ENCODE peak calls at places on chromosomes 3 and 15, in seven cellular contexts. Y is upper lobe of left lung, M is right lobe of liver, B is adrenal gland, O is HCT116, P is left ventricle myocardium inferior, R is OCI-LY7. X is an unnamed sample. For H3K4me1, the result is how much of the 10 kb centered on the place peaks cover.

GRCh38 chr3:179495483-179495882 is 44.2 kb upstream of the GNB4 start:
- DNase-seq in Y (no peak), M (no peak), B (no peak), O (no peak), P (no peak), R (no peak), X (no peak)

GRCh38 chr3:17182158-17182557 is 297.4 kb downstream of the PLCL2 start:
- DNase-seq in Y (no peak), M (no peak), B (no peak), O (no peak), P (no peak), R (peak), X (no peak)

GRCh38 chr3:127590593-127591477 is at the start of gene TPRA1:
- DNase-seq in Y (peak), M (peak), B (peak), O (peak), P (peak), R (peak), X (peak)

GRCh38 chr3:141242035-141242721 is 10.6 kb downstream of the PXYLP1 start:
- DNase-seq in Y (no peak), M (no peak), B (peak), O (no peak), P (no peak), R (no peak), X (no peak)

GRCh38 chr3:119673875-119674274 is 3.3 kb downstream of the COX17 start:
- DNase-seq in Y (no peak), M (peak), B (no peak), O (no peak), P (no peak), R (no peak), X (no peak)

GRCh38 chr15:77659350-77660321 is 26.9 kb upstream of the LINGO1 start:
- DNase-seq in Y (peak), M (peak), B (peak), O (peak), P (peak), R (peak), X (peak)

GRCh38 chr15:59259137-59259943 is 52.7 kb downstream of the LDHAL6B start:
- DNase-seq in Y (no peak), M (no peak), B (no peak), O (no peak), P (no peak), R (no peak), X (no peak)

GRCh38 chr3:175655366-175655765 is 796.2 kb downstream of the NAALADL2 start:
- DNase-seq in Y (no peak), M (no peak), B (no peak), O (no peak), P (no peak), R (no peak), X (no peak)

GRCh38 chr3:195540031-195540430 is 3.1 kb downstream of the PPP1R2 start:
- DNase-seq in Y (no peak), M (no peak), B (no peak), O (no peak), P (no peak), R (peak), X (no peak)

GRCh38 chr15:32941823-32942222 is 224.0 kb downstream of the GREM1 start:
- DNase-seq in Y (no peak), M (no peak), B (no peak), O (no peak), P (no peak), R (no peak), X (no peak)

GRCh38 chr15:78340243-78341056 is at the start of gene CRABP1:
- DNase-seq in Y (no peak), M (no peak), B (no peak), O (no peak), P (no peak), R (no peak), X (no peak)

GRCh38 chr3:142984255-142984654 is 17.1 kb upstream of the U2SURP start:
- DNase-seq in Y (no peak), M (no peak), B (no peak), O (no peak), P (no peak), R (no peak), X (no peak)

GRCh38 chr3:142981108-142981507 is 17.6 kb upstream of the PAQR9 start:
- DNase-seq in Y (no peak), M (no peak), B (no peak), O (no peak), P (no peak), R (no peak), X (no peak)

GRCh38 chr3:142983318-142983717 is 18.1 kb upstream of the U2SURP start:
- DNase-seq in Y (no peak), M (no peak), B (no peak), O (no peak), P (no peak), R (no peak), X (no peak)

GRCh38 chr3:142977399-142977728 is 13.9 kb upstream of the PAQR9 start:
- DNase-seq in Y (no peak), M (no peak), B (no peak), O (no peak), P (no peak), R (no peak), X (no peak)

DNA sequence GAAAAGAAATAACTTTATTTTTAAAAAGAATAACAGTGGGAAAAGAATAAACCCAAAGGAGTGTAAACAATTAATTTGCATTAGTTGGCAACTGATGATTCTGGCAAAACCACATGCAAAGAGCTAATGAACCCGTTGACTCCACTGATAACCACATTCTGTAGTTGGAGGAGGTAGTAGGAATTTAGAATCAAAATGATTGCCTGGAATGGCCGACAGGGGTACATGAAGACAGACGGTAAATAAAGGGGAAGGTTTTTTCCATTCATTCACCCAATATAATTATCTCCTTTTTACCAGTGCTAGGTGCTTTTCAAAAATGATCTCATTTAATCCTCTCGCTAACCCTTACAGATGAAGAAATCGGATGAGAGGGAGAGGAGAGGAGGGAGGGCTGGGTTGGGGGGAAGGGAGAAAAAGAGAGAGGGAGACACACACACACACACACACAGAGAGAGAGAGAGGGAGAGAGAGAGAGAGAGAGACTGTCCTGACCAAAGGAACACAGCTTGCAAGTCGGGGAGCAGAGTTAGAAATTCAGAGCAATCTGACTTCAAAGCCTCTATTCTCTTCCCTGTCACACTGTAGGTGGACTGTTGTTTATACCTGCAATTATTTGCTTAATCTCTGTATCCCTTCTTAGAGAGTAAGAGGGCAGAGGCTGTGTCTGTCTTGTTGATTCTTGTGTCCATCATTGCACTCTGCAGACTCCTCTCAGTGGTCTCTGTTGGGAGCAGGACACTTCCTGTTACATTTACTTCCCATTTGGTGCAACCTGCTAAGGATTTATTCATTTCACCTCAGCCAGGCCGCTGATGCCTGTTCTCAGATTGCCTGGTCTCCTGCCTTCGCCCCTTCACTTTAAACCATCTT is 18.7 kb upstream of the PAQR9 start:
- DNase-seq in Y (no peak), M (no peak), B (no peak), O (no peak), P (no peak), R (no peak), X (no peak)
- H3K27ac ChIP-seq in Y (no peak), M (no peak), B (no peak), O (no peak), P (no peak), R (no peak), X (no peak)

DNA sequence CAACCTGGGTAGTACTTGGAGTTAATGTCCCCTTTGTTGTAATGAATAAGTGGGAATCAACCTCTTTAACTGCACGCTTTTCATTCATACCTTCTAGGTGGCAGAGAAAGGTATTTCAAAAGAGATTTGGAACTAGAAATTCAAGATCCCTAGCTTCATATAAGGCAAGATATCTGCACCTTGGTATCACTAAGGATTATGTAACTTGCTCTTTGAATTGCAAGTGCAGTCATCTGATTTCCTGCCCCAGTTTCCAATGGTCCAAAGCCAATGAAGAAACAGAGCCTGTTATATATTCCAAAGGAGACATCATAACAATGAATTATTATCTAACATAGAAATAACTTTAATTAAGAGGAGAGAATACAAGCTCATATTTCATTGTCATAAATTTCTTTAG is 54.8 kb upstream of the CMSS1 start:
- DNase-seq in Y (no peak), M (no peak), B (no peak), O (no peak), P (no peak), R (no peak), X (no peak)
- H3K4me1 ChIP-seq in Y (under half), M (under half), B (under half), O (under half), P (half or more), R (under half), X (under half)

DNA sequence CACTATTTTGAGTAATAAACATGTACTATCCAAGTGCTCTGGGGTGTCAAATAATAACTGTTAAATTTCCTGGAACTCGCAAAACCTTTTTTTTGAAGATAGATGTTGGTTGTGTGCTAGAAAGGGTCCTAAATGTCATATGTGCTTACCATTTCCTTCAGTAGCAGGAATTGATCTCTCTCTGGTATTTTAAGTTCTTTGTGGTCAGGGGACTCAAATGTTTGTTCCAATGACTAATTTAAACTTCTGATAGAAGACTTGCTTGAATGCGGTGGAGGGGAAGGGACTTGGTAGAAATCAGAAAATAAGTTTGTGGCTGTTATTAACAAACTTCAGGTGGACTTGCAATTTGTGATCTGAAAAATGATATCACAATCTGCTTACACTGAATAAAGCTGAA is 26.8 kb downstream of the ARIH2 start:
- DNase-seq in Y (no peak), M (no peak), B (no peak), O (no peak), P (no peak), R (no peak), X (no peak)
- H3K27ac ChIP-seq in Y (no peak), M (no peak), B (no peak), O (no peak), P (peak), R (no peak), X (no peak)

GRCh38 chr3:172221550-172221949 is 182.2 kb downstream of the FNDC3B start:
- DNase-seq in Y (no peak), M (no peak), B (no peak), O (no peak), P (no peak), R (no peak), X (no peak)
- H3K4me1 ChIP-seq in Y (under half), M (under half), B (under half), O (under half), P (half or more), R (under half), X (under half)

DNA sequence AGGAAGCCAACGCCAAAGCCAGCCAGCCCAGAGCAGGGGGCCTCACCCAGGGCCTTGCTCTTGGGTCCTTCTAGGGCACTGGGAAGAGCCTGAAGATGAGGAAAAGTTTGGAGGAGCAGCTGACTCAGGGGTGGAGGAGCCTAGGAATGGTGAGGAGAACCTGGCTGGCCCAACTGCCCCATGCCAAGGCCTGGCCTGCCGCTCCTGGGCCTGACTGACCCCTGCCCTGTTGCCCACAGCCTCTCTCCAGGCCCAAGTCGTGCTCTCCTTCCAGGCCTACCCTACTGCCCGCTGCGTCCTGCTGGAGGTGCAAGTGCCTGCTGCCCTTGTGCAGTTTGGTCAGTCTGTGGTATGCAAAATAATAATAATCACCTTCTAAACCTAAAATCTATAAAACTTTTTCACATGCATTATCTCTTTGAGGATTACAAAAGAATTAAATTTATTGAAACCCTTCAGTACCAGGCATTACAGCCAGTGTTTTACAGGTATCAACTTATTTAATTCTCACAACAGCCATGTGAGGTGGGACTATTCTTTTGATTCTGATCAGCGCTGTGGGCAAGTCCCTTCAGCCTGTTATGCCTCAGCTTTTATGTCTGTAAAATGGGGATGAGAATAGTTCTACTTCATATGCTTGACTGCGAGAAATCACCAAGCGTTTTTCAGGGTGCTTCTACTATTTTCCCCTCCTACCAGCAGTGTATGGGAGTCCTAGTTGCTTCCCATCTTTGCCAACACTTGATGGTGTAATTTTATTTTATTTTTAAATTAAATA is 1.6 kb downstream of the IL17RC start:
- DNase-seq in Y (no peak), M (no peak), B (no peak), O (no peak), P (no peak), R (no peak), X (no peak)
- H3K27ac ChIP-seq in Y (peak), M (no peak), B (no peak), O (no peak), P (no peak), R (no peak), X (no peak)

GRCh38 chr3:173103469-173103868 is 37.6 kb downstream of the SPATA16 start:
- DNase-seq in Y (no peak), M (no peak), B (no peak), O (no peak), P (no peak), R (no peak), X (no peak)
- H3K4me1 ChIP-seq in Y (under half), M (under half), B (under half), O (under half), P (under half), R (under half), X (under half)

DNA sequence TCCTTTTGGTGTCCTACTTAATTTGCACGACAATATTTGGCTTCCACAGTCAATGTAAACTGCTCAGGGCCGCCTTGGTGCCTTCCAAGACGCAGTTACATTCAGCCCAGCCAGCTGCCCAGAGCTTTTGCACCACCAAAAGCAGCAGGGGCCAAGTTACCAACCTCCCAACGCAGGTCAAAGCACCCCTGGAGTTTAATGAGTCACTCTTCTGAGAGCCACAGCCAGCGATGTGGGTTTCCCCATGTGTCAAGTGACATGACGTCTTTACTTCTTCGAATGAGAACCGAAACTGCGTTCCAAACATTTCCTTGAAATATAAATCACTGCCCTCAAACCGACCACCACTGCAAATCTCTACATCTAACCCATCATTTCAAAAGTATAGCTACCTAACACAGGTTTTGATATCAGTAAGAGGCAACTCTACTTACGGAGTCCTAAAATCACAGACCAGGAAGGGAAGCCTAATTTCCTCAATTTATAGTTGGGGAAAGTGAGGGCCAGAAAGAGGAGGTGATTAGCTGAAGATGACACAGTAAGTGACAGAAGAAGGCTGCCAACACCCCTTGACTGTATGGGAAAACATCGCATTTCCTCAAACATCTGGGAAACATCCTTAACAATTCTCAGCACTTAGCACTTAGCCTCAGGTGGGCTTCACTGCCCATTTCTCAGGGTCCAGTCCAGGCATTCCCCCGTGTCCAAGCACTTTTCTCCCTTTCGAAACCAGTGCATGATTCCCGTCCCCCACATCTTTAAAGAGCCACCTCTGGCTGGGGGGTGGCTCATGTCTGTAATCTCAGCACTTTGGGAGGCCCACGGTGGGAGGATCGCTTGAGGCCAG is 24.5 kb downstream of the MB21D2 start:
- DNase-seq in Y (peak), M (peak), B (peak), O (peak), P (no peak), R (no peak), X (no peak)
- H3K27ac ChIP-seq in Y (no peak), M (no peak), B (peak), O (no peak), P (peak), R (no peak), X (peak)

DNA sequence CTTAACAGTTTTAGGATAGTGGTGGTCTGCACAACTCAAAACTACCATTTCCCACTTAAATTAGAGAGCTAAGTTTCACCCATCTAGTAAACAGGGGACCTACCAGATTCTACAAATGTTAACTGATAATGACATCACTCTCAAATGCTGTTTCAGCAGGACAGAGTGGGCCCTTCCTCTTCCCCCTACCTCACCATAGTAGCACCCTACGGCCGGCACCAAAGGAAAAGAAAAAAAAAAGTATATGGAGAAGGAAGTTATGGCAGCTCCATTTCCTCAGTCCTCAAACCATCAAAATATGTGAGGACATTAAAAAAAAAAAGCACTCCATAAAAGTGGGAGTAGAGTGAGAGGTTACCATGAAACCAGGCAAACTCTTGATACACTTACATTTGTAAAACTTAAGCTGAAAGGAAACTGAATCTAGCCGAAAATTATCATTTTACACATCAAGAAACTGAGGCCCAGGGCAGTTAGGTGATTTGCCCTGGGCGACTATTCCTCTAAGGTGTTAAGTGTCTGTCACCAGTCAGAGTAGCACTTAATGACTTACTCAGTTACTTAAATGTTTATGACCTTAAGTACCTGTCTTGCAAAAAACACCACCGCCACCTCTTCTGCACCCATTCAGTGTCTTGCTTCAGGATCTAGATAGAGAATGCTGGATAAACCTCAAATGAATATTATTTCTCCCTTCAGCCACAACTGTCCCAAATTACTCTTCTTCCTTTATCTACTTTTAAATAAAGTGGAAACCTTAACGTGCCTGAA is 2.7 kb downstream of the MSL2 start:
- DNase-seq in Y (peak), M (no peak), B (no peak), O (no peak), P (no peak), R (peak), X (no peak)
- H3K4me1 ChIP-seq in Y (under half), M (under half), B (under half), O (under half), P (half or more), R (under half), X (under half)

DNA sequence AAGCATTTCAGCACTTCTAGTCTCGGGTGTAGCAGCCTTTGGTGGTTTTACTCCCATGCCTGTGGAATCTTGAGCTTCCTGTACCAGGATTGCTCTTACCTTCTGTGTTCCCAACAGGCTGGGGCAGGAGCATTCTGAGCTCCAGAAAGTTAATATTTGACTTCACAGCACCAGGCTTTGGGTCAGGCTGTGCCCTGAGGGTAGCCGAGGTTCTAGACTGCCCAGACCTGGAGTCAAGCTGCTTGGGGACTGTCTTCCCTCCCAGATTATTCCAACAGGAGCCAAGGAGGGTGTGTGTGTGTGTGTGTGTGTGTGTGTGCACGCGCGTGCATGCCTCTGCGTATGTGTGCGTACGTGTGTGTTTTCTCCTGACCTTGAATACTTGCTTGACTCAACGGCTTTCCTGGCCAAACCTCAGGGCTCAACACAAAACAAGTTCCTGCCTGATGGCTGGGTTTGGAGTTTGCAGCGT is 94.8 kb downstream of the FLNB start:
- DNase-seq in Y (no peak), M (peak), B (peak), O (no peak), P (no peak), R (no peak), X (no peak)
- H3K27ac ChIP-seq in Y (peak), M (peak), B (peak), O (no peak), P (no peak), R (no peak), X (peak)

GRCh38 chr3:184564685-184565385 is 3.2 kb downstream of the EPHB3 start:
- DNase-seq in Y (no peak), M (no peak), B (no peak), O (no peak), P (no peak), R (no peak), X (peak)
- H3K4me1 ChIP-seq in Y (half or more), M (under half), B (under half), O (under half), P (under half), R (under half), X (under half)

X was measured in pancreas.